ENCODE peak calls at places on chromosomes 4 and X, in seven cellular contexts. Z, O, C, R, J, G and K are unnamed samples.
A peak's percentile ranks its signal among the peaks of the same experiment; 100 is the strongest.

GRCh38 chrX:78029663-78030062 is 60.2 kb upstream of the PGAM4 start:
- DNase-seq in Z (no peak), O (peak; percentile 7), C (no peak), R (peak; percentile 41), J (peak; percentile 0), G (no peak), K (no peak)

GRCh38 chr4:37685726-37686372 is 327 bp downstream of the RELL1 start:
- DNase-seq in Z (no peak), O (no peak), C (no peak), R (peak; percentile 41), J (peak; percentile 32), G (no peak), K (peak; percentile 65)

GRCh38 chrX:119266364-119266995 is 30.4 kb downstream of the PGRMC1 start:
- DNase-seq in Z (no peak), O (no peak), C (no peak), R (peak; percentile 33), J (peak; percentile 0), G (no peak), K (no peak)

GRCh38 chrX:10415704-10416001 is 204.7 kb downstream of the MID1 start:
- DNase-seq in Z (no peak), O (no peak), C (no peak), R (peak; percentile 39), J (no peak), G (no peak), K (no peak)

GRCh38 chrX:21847342-21847741 is 7.9 kb downstream of the MBTPS2 start:
- DNase-seq in Z (no peak), O (no peak), C (no peak), R (no peak), J (no peak), G (no peak), K (no peak)

GRCh38 chr4:39699676-39700409 is 1.9 kb downstream of the UBE2K start:
- DNase-seq in Z (no peak), O (peak; percentile 21), C (no peak), R (peak; percentile 53), J (no peak), G (no peak), K (no peak)

GRCh38 chr4:2934077-2934812 is 29.0 kb downstream of the NOP14 start:
- DNase-seq in Z (peak; percentile 83), O (no peak), C (peak; percentile 67), R (peak; percentile 43), J (no peak), G (peak; percentile 85), K (no peak)

GRCh38 chrX:78886550-78886949 is 58.6 kb upstream of the P2RY10 start:
- DNase-seq in Z (no peak), O (no peak), C (no peak), R (no peak), J (no peak), G (no peak), K (no peak)

GRCh38 chr4:99507762-99508161 is 3.1 kb upstream of the C4orf17 start:
- DNase-seq in Z (no peak), O (no peak), C (no peak), R (no peak), J (no peak), G (no peak), K (no peak)

GRCh38 chr4:81453024-81453423 is 18.7 kb downstream of the RASGEF1B start:
- DNase-seq in Z (no peak), O (no peak), C (no peak), R (no peak), J (no peak), G (no peak), K (no peak)

GRCh38 chr4:128371004-128371777 is 83.6 kb upstream of the PGRMC2 start:
- DNase-seq in Z (no peak), O (no peak), C (no peak), R (peak; percentile 44), J (no peak), G (no peak), K (no peak)